ENCODE peak calls at places on chromosomes 7 and 10, in eight cellular contexts. One of them, this sample, is unnamed.

GRCh38 chr10:99080275-99080816 is 155.3 kb downstream of the HPSE2 start:
- DNase-seq in activated CD4-positive, alpha-beta T cell treated with anti-CD3 and anti-CD28 coated beads, Interleukin-2, amount 10 ng/mL, durations not matched to agents 24 days and 14 days: no peak
- DNase-seq in SJSA1: no peak
- DNase-seq in heart left ventricle: no peak
- DNase-seq in activated T-helper 1 cell treated with anti-CD3 and anti-CD28 coated beads, Interleukin-2, amount 50 U/mL, for 16 hours: no peak
- DNase-seq in NCI-H510A: no peak
- DNase-seq in amygdala: no peak
- DNase-seq in fibroblast of gingiva: no peak
- DNase-seq in this sample: no peak

GRCh38 chr7:30474893-30475292 is 3.7 kb downstream of the NOD1 start:
- DNase-seq in fibroblast of gingiva: peak; percentile 98
- DNase-seq in heart left ventricle: no peak
- DNase-seq in amygdala: no peak
- DNase-seq in activated CD4-positive, alpha-beta T cell treated with anti-CD3 and anti-CD28 coated beads, Interleukin-2, amount 10 ng/mL, durations not matched to agents 24 days and 14 days: no peak
- DNase-seq in activated T-helper 1 cell treated with anti-CD3 and anti-CD28 coated beads, Interleukin-2, amount 50 U/mL, for 16 hours: no peak
- DNase-seq in NCI-H510A: no peak
- DNase-seq in SJSA1: no peak
- DNase-seq in this sample: no peak

GRCh38 chr7:151199196-151199874 is 11.0 kb downstream of the H2BK1 start:
- DNase-seq in NCI-H510A: no peak
- DNase-seq in amygdala: peak; percentile 39
- DNase-seq in activated T-helper 1 cell treated with anti-CD3 and anti-CD28 coated beads, Interleukin-2, amount 50 U/mL, for 16 hours: no peak
- DNase-seq in heart left ventricle: no peak
- DNase-seq in activated CD4-positive, alpha-beta T cell treated with anti-CD3 and anti-CD28 coated beads, Interleukin-2, amount 10 ng/mL, durations not matched to agents 24 days and 14 days: no peak
- DNase-seq in SJSA1: no peak
- DNase-seq in fibroblast of gingiva: no peak
- DNase-seq in this sample: no peak

GRCh38 chr10:77635402-77636227 is 2.0 kb downstream of the KCNMA1 start:
- DNase-seq in fibroblast of gingiva: no peak
- DNase-seq in heart left ventricle: no peak
- DNase-seq in SJSA1: no peak
- DNase-seq in activated CD4-positive, alpha-beta T cell treated with anti-CD3 and anti-CD28 coated beads, Interleukin-2, amount 10 ng/mL, durations not matched to agents 24 days and 14 days: no peak
- DNase-seq in NCI-H510A: no peak
- DNase-seq in amygdala: no peak
- DNase-seq in activated T-helper 1 cell treated with anti-CD3 and anti-CD28 coated beads, Interleukin-2, amount 50 U/mL, for 16 hours: no peak
- DNase-seq in this sample: no peak

GRCh38 chr10:127986543-127987466 is 79.9 kb downstream of the PTPRE start:
- DNase-seq in SJSA1: no peak
- DNase-seq in fibroblast of gingiva: no peak
- DNase-seq in heart left ventricle: no peak
- DNase-seq in activated T-helper 1 cell treated with anti-CD3 and anti-CD28 coated beads, Interleukin-2, amount 50 U/mL, for 16 hours: no peak
- DNase-seq in amygdala: no peak
- DNase-seq in activated CD4-positive, alpha-beta T cell treated with anti-CD3 and anti-CD28 coated beads, Interleukin-2, amount 10 ng/mL, durations not matched to agents 24 days and 14 days: no peak
- DNase-seq in NCI-H510A: no peak
- DNase-seq in this sample: no peak

GRCh38 chr10:88831709-88832108 is 19.9 kb downstream of the ANKRD22 start:
- DNase-seq in amygdala: no peak
- DNase-seq in fibroblast of gingiva: no peak
- DNase-seq in NCI-H510A: no peak
- DNase-seq in heart left ventricle: no peak
- DNase-seq in SJSA1: no peak
- DNase-seq in activated T-helper 1 cell treated with anti-CD3 and anti-CD28 coated beads, Interleukin-2, amount 50 U/mL, for 16 hours: peak; percentile 1
- DNase-seq in activated CD4-positive, alpha-beta T cell treated with anti-CD3 and anti-CD28 coated beads, Interleukin-2, amount 10 ng/mL, durations not matched to agents 24 days and 14 days: peak; percentile 76
- DNase-seq in this sample: no peak

GRCh38 chr10:125662616-125663015 is 20.3 kb downstream of the TEX36 start:
- DNase-seq in amygdala: no peak
- DNase-seq in fibroblast of gingiva: no peak
- DNase-seq in activated T-helper 1 cell treated with anti-CD3 and anti-CD28 coated beads, Interleukin-2, amount 50 U/mL, for 16 hours: no peak
- DNase-seq in activated CD4-positive, alpha-beta T cell treated with anti-CD3 and anti-CD28 coated beads, Interleukin-2, amount 10 ng/mL, durations not matched to agents 24 days and 14 days: no peak
- DNase-seq in NCI-H510A: no peak
- DNase-seq in SJSA1: no peak
- DNase-seq in heart left ventricle: no peak
- DNase-seq in this sample: no peak

GRCh38 chr7:102284891-102285540 is 1.7 kb upstream of the SH2B2 start:
- DNase-seq in activated CD4-positive, alpha-beta T cell treated with anti-CD3 and anti-CD28 coated beads, Interleukin-2, amount 10 ng/mL, durations not matched to agents 24 days and 14 days: no peak
- DNase-seq in heart left ventricle: peak; percentile 78
- DNase-seq in activated T-helper 1 cell treated with anti-CD3 and anti-CD28 coated beads, Interleukin-2, amount 50 U/mL, for 16 hours: no peak
- DNase-seq in NCI-H510A: no peak
- DNase-seq in amygdala: peak; percentile 37
- DNase-seq in fibroblast of gingiva: no peak
- DNase-seq in SJSA1: no peak
- DNase-seq in this sample: no peak

GRCh38 chr10:12348870-12349627 is at the start of gene CAMK1D:
- DNase-seq in fibroblast of gingiva: peak; percentile 72
- DNase-seq in NCI-H510A: peak; percentile 59
- DNase-seq in activated T-helper 1 cell treated with anti-CD3 and anti-CD28 coated beads, Interleukin-2, amount 50 U/mL, for 16 hours: peak; percentile 82
- DNase-seq in heart left ventricle: peak; percentile 78
- DNase-seq in amygdala: peak; percentile 62
- DNase-seq in activated CD4-positive, alpha-beta T cell treated with anti-CD3 and anti-CD28 coated beads, Interleukin-2, amount 10 ng/mL, durations not matched to agents 24 days and 14 days: peak; percentile 95
- DNase-seq in SJSA1: peak; percentile 84
- DNase-seq in this sample: peak; percentile 36

GRCh38 chr10:1149793-1150637 is 93.8 kb downstream of the WDR37 start:
- DNase-seq in SJSA1: no peak
- DNase-seq in NCI-H510A: no peak
- DNase-seq in heart left ventricle: peak; percentile 58
- DNase-seq in activated T-helper 1 cell treated with anti-CD3 and anti-CD28 coated beads, Interleukin-2, amount 50 U/mL, for 16 hours: no peak
- DNase-seq in activated CD4-positive, alpha-beta T cell treated with anti-CD3 and anti-CD28 coated beads, Interleukin-2, amount 10 ng/mL, durations not matched to agents 24 days and 14 days: no peak
- DNase-seq in amygdala: no peak
- DNase-seq in fibroblast of gingiva: no peak
- DNase-seq in this sample: no peak

GRCh38 chr7:49137978-49138377 is 213.6 kb downstream of the CDC14C start:
- DNase-seq in activated T-helper 1 cell treated with anti-CD3 and anti-CD28 coated beads, Interleukin-2, amount 50 U/mL, for 16 hours: no peak
- DNase-seq in activated CD4-positive, alpha-beta T cell treated with anti-CD3 and anti-CD28 coated beads, Interleukin-2, amount 10 ng/mL, durations not matched to agents 24 days and 14 days: no peak
- DNase-seq in amygdala: no peak
- DNase-seq in SJSA1: no peak
- DNase-seq in fibroblast of gingiva: no peak
- DNase-seq in heart left ventricle: no peak
- DNase-seq in NCI-H510A: no peak
- DNase-seq in this sample: no peak

GRCh38 chr7:142882338-142882678 is 3.2 kb downstream of the TRPV6 start:
- DNase-seq in fibroblast of gingiva: no peak
- DNase-seq in activated CD4-positive, alpha-beta T cell treated with anti-CD3 and anti-CD28 coated beads, Interleukin-2, amount 10 ng/mL, durations not matched to agents 24 days and 14 days: no peak
- DNase-seq in heart left ventricle: no peak
- DNase-seq in NCI-H510A: no peak
- DNase-seq in activated T-helper 1 cell treated with anti-CD3 and anti-CD28 coated beads, Interleukin-2, amount 50 U/mL, for 16 hours: no peak
- DNase-seq in amygdala: no peak
- DNase-seq in SJSA1: peak; percentile 9
- DNase-seq in this sample: no peak

GRCh38 chr7:80804581-80804980 is 114.3 kb downstream of the SEMA3C start:
- DNase-seq in activated T-helper 1 cell treated with anti-CD3 and anti-CD28 coated beads, Interleukin-2, amount 50 U/mL, for 16 hours: no peak
- DNase-seq in activated CD4-positive, alpha-beta T cell treated with anti-CD3 and anti-CD28 coated beads, Interleukin-2, amount 10 ng/mL, durations not matched to agents 24 days and 14 days: no peak
- DNase-seq in fibroblast of gingiva: no peak
- DNase-seq in NCI-H510A: no peak
- DNase-seq in SJSA1: no peak
- DNase-seq in amygdala: no peak
- DNase-seq in heart left ventricle: no peak
- DNase-seq in this sample: no peak

GRCh38 chr7:12942599-12942998 is 255.2 kb downstream of the ARL4A start:
- DNase-seq in heart left ventricle: no peak
- DNase-seq in activated CD4-positive, alpha-beta T cell treated with anti-CD3 and anti-CD28 coated beads, Interleukin-2, amount 10 ng/mL, durations not matched to agents 24 days and 14 days: no peak
- DNase-seq in activated T-helper 1 cell treated with anti-CD3 and anti-CD28 coated beads, Interleukin-2, amount 50 U/mL, for 16 hours: no peak
- DNase-seq in NCI-H510A: peak; percentile 42
- DNase-seq in fibroblast of gingiva: no peak
- DNase-seq in amygdala: no peak
- DNase-seq in SJSA1: no peak
- DNase-seq in this sample: no peak

GRCh38 chr10:70672165-70672992 is at the start of gene ADAMTS14:
- DNase-seq in SJSA1: no peak
- DNase-seq in activated CD4-positive, alpha-beta T cell treated with anti-CD3 and anti-CD28 coated beads, Interleukin-2, amount 10 ng/mL, durations not matched to agents 24 days and 14 days: peak; percentile 66
- DNase-seq in amygdala: peak; percentile 80
- DNase-seq in heart left ventricle: peak; percentile 49
- DNase-seq in fibroblast of gingiva: peak; percentile 50
- DNase-seq in activated T-helper 1 cell treated with anti-CD3 and anti-CD28 coated beads, Interleukin-2, amount 50 U/mL, for 16 hours: no peak
- DNase-seq in NCI-H510A: no peak
- DNase-seq in this sample: no peak

GRCh38 chr7:40019558-40019957 is 69.5 kb downstream of the CDK13 start:
- DNase-seq in heart left ventricle: no peak
- DNase-seq in activated CD4-positive, alpha-beta T cell treated with anti-CD3 and anti-CD28 coated beads, Interleukin-2, amount 10 ng/mL, durations not matched to agents 24 days and 14 days: no peak
- DNase-seq in NCI-H510A: no peak
- DNase-seq in amygdala: no peak
- DNase-seq in activated T-helper 1 cell treated with anti-CD3 and anti-CD28 coated beads, Interleukin-2, amount 50 U/mL, for 16 hours: no peak
- DNase-seq in fibroblast of gingiva: no peak
- DNase-seq in SJSA1: no peak
- DNase-seq in this sample: no peak

GRCh38 chr10:74821501-74821900 is 4.9 kb upstream of the KAT6B start:
- DNase-seq in fibroblast of gingiva: no peak
- DNase-seq in NCI-H510A: no peak
- DNase-seq in activated T-helper 1 cell treated with anti-CD3 and anti-CD28 coated beads, Interleukin-2, amount 50 U/mL, for 16 hours: no peak
- DNase-seq in amygdala: no peak
- DNase-seq in activated CD4-positive, alpha-beta T cell treated with anti-CD3 and anti-CD28 coated beads, Interleukin-2, amount 10 ng/mL, durations not matched to agents 24 days and 14 days: no peak
- DNase-seq in heart left ventricle: peak; percentile 49
- DNase-seq in SJSA1: no peak
- DNase-seq in this sample: no peak

GRCh38 chr10:78775891-78776290 is 292.9 kb upstream of the ZMIZ1 start:
- DNase-seq in activated T-helper 1 cell treated with anti-CD3 and anti-CD28 coated beads, Interleukin-2, amount 50 U/mL, for 16 hours: no peak
- DNase-seq in NCI-H510A: no peak
- DNase-seq in fibroblast of gingiva: no peak
- DNase-seq in amygdala: no peak
- DNase-seq in SJSA1: no peak
- DNase-seq in activated CD4-positive, alpha-beta T cell treated with anti-CD3 and anti-CD28 coated beads, Interleukin-2, amount 10 ng/mL, durations not matched to agents 24 days and 14 days: no peak
- DNase-seq in heart left ventricle: no peak
- DNase-seq in this sample: no peak

GRCh38 chr7:80147543-80148376 is 13.1 kb downstream of the GNAI1 start:
- DNase-seq in fibroblast of gingiva: peak; percentile 90
- DNase-seq in SJSA1: no peak
- DNase-seq in amygdala: no peak
- DNase-seq in activated T-helper 1 cell treated with anti-CD3 and anti-CD28 coated beads, Interleukin-2, amount 50 U/mL, for 16 hours: no peak
- DNase-seq in activated CD4-positive, alpha-beta T cell treated with anti-CD3 and anti-CD28 coated beads, Interleukin-2, amount 10 ng/mL, durations not matched to agents 24 days and 14 days: no peak
- DNase-seq in NCI-H510A: no peak
- DNase-seq in heart left ventricle: no peak
- DNase-seq in this sample: no peak

GRCh38 chr7:112495156-112495788 is 14.5 kb downstream of the LSMEM1 start:
- DNase-seq in NCI-H510A: no peak
- DNase-seq in heart left ventricle: no peak
- DNase-seq in activated T-helper 1 cell treated with anti-CD3 and anti-CD28 coated beads, Interleukin-2, amount 50 U/mL, for 16 hours: no peak
- DNase-seq in SJSA1: no peak
- DNase-seq in fibroblast of gingiva: peak; percentile 26
- DNase-seq in activated CD4-positive, alpha-beta T cell treated with anti-CD3 and anti-CD28 coated beads, Interleukin-2, amount 10 ng/mL, durations not matched to agents 24 days and 14 days: no peak
- DNase-seq in amygdala: no peak
- DNase-seq in this sample: no peak

GRCh38 chr7:36707922-36708321 is 16.4 kb downstream of the AOAH start:
- DNase-seq in activated T-helper 1 cell treated with anti-CD3 and anti-CD28 coated beads, Interleukin-2, amount 50 U/mL, for 16 hours: no peak
- DNase-seq in fibroblast of gingiva: no peak
- DNase-seq in SJSA1: no peak
- DNase-seq in amygdala: no peak
- DNase-seq in heart left ventricle: no peak
- DNase-seq in activated CD4-positive, alpha-beta T cell treated with anti-CD3 and anti-CD28 coated beads, Interleukin-2, amount 10 ng/mL, durations not matched to agents 24 days and 14 days: no peak
- DNase-seq in NCI-H510A: no peak
- DNase-seq in this sample: no peak

GRCh38 chr7:19051767-19052375 is 65.6 kb downstream of the TWIST1 start:
- DNase-seq in activated T-helper 1 cell treated with anti-CD3 and anti-CD28 coated beads, Interleukin-2, amount 50 U/mL, for 16 hours: no peak
- DNase-seq in SJSA1: no peak
- DNase-seq in fibroblast of gingiva: peak; percentile 17
- DNase-seq in NCI-H510A: no peak
- DNase-seq in activated CD4-positive, alpha-beta T cell treated with anti-CD3 and anti-CD28 coated beads, Interleukin-2, amount 10 ng/mL, durations not matched to agents 24 days and 14 days: peak; percentile 74
- DNase-seq in amygdala: no peak
- DNase-seq in heart left ventricle: peak; percentile 24
- DNase-seq in this sample: no peak

GRCh38 chr10:29588640-29589421 is 45.9 kb downstream of the SVIL start:
- DNase-seq in SJSA1: no peak
- DNase-seq in heart left ventricle: no peak
- DNase-seq in NCI-H510A: no peak
- DNase-seq in amygdala: no peak
- DNase-seq in activated CD4-positive, alpha-beta T cell treated with anti-CD3 and anti-CD28 coated beads, Interleukin-2, amount 10 ng/mL, durations not matched to agents 24 days and 14 days: no peak
- DNase-seq in fibroblast of gingiva: peak; percentile 70
- DNase-seq in activated T-helper 1 cell treated with anti-CD3 and anti-CD28 coated beads, Interleukin-2, amount 50 U/mL, for 16 hours: no peak
- DNase-seq in this sample: no peak